ENCODE peak calls at places on chromosomes 6 and 20, in four cellular contexts. X is HAP-1, M is Right ventricle myocardium superior, B is A549. N is an unnamed sample.

GRCh38 chr20:17969276-17969883 is 562 bp downstream of the MGME1 start:
- DNase-seq in B (peak), M (no peak), X (peak), N (peak)

GRCh38 chr6:1686117-1687098 is 76.7 kb downstream of the FOXC1 start:
- DNase-seq in B (no peak), X (peak), M (no peak), N (peak)

GRCh38 chr6:123777554-123777953 is 26.1 kb upstream of the NKAIN2 start:
- DNase-seq in B (no peak), M (no peak), X (no peak), N (peak)

GRCh38 chr20:23397961-23398360 is 23.3 kb downstream of the NAPB start:
- DNase-seq in X (no peak), M (no peak), B (no peak), N (no peak)

GRCh38 chr20:47024461-47024937 is 129.9 kb downstream of the EYA2 start:
- DNase-seq in M (no peak), X (no peak), B (no peak), N (no peak)

GRCh38 chr20:44833437-44833836 is 23.1 kb upstream of the RIMS4 start:
- DNase-seq in B (no peak), X (no peak), M (no peak), N (no peak)

GRCh38 chr20:25254986-25255680 is 7.2 kb downstream of the PYGB start:
- DNase-seq in X (no peak), B (no peak), M (peak), N (peak)

GRCh38 chr6:27479319-27480182 is 6.6 kb upstream of the ZNF184 start:
- DNase-seq in B (peak), M (peak), X (peak), N (peak)

GRCh38 chr6:43584892-43585570 is 9.0 kb downstream of the POLH start:
- DNase-seq in M (no peak), X (no peak), B (no peak), N (no peak)

GRCh38 chr6:42194056-42194455 is 700 bp downstream of the GUCA1B start:
- DNase-seq in B (no peak), X (no peak), M (no peak), N (no peak)

GRCh38 chr20:10658876-10659632 is 14.7 kb downstream of the JAG1 start:
- DNase-seq in M (no peak), X (no peak), B (no peak), N (no peak)

GRCh38 chr6:40588070-40588384 is 863 bp upstream of the LRFN2 start:
- DNase-seq in M (no peak), B (no peak), X (no peak), N (no peak)

GRCh38 chr6:46421239-46421638 is 70.0 kb downstream of the RCAN2 start:
- DNase-seq in M (no peak), B (no peak), X (no peak), N (no peak)

GRCh38 chr20:23251779-23252178 is 98.8 kb upstream of the NXT1 start:
- DNase-seq in X (no peak), M (no peak), B (no peak), N (no peak)

N was measured in HT-29.